ENCODE peak calls at places on chromosomes 5 and 9, in eight cellular contexts. S, T, J, V, A, H, K and O are unnamed samples. For H3K4me1, the result is how much of the 10 kb centered on the place peaks cover.

GRCh38 chr5:138179277-138179857 is 455 bp downstream of the KIF20A start:
- DNase-seq in S (no peak), T (peak), J (no peak), V (no peak), A (no peak), H (no peak), K (no peak), O (no peak)

GRCh38 chr5:32443541-32444190 is 874 bp downstream of the ZFR start:
- DNase-seq in S (peak), T (peak), J (no peak), V (no peak), A (peak), H (peak), K (no peak), O (peak)

GRCh38 chr5:143106175-143106574 is 297.3 kb downstream of the NR3C1 start:
- DNase-seq in S (no peak), T (peak), J (no peak), V (no peak), A (no peak), H (no peak), K (no peak), O (no peak)

GRCh38 chr9:88593537-88594185 is 58.7 kb downstream of the NXNL2 start:
- DNase-seq in S (peak), T (peak), J (no peak), V (peak), A (no peak), H (peak), K (no peak), O (no peak)

GRCh38 chr9:133534346-133535284 is at the start of gene ADAMTSL2:
- DNase-seq in S (peak), T (peak), J (no peak), V (no peak), A (no peak), H (peak), K (peak), O (no peak)

GRCh38 chr9:21873540-21874221 is 71.2 kb downstream of the MTAP start:
- DNase-seq in S (no peak), T (no peak), J (no peak), V (no peak), A (no peak), H (no peak), K (no peak), O (no peak)

GRCh38 chr5:150562832-150563231 is 54.9 kb downstream of the NDST1 start:
- DNase-seq in S (peak), T (no peak), J (no peak), V (peak), A (no peak), H (no peak), K (no peak), O (no peak)

GRCh38 chr5:59992206-59992605 is 98.7 kb upstream of the PDE4D start:
- DNase-seq in S (no peak), T (no peak), J (no peak), V (no peak), A (no peak), H (no peak), K (no peak), O (no peak)

GRCh38 chr9:106700676-106701075 is 162.3 kb upstream of the ZNF462 start:
- DNase-seq in S (no peak), T (no peak), J (no peak), V (no peak), A (no peak), H (no peak), K (no peak), O (no peak)

GRCh38 chr5:2373631-2374030 is 377.8 kb downstream of the IRX2 start:
- DNase-seq in S (no peak), T (no peak), J (peak), V (no peak), A (no peak), H (no peak), K (no peak), O (no peak)

GRCh38 chr9:115373000-115373709 is 255.2 kb upstream of the TNC start:
- DNase-seq in S (no peak), T (no peak), J (no peak), V (peak), A (no peak), H (no peak), K (no peak), O (no peak)

GRCh38 chr9:116475201-116475600 is 211.9 kb upstream of the TRIM32 start:
- DNase-seq in S (no peak), T (no peak), J (no peak), V (no peak), A (no peak), H (no peak), K (no peak), O (no peak)

GRCh38 chr9:89427621-89428221 is 70.2 kb downstream of the SEMA4D start:
- DNase-seq in S (no peak), T (no peak), J (no peak), V (no peak), A (no peak), H (no peak), K (no peak), O (no peak)

GRCh38 chr5:38710616-38711015 is 135.2 kb upstream of the OSMR start:
- DNase-seq in S (no peak), T (no peak), J (no peak), V (no peak), A (no peak), H (no peak), K (no peak), O (no peak)

GRCh38 chr9:23768861-23769260 is 57.2 kb downstream of the ELAVL2 start:
- DNase-seq in S (no peak), T (no peak), J (no peak), V (no peak), A (no peak), H (no peak), K (no peak), O (no peak)

GRCh38 chr9:16031486-16031885 is 478.6 kb downstream of the CCDC171 start:
- DNase-seq in S (no peak), T (no peak), J (peak), V (no peak), A (no peak), H (no peak), K (no peak), O (no peak)

GRCh38 chr9:73805111-73805510 is 653.4 kb downstream of the ANXA1 start:
- DNase-seq in S (no peak), T (no peak), J (no peak), V (no peak), A (no peak), H (no peak), K (no peak), O (no peak)

GRCh38 chr5:80069918-80070318 is 34.8 kb downstream of the THBS4 start:
- DNase-seq in S (peak), T (no peak), J (no peak), V (no peak), A (no peak), H (no peak), K (no peak), O (no peak)

GRCh38 chr9:111348821-111349271 is 18.8 kb upstream of the OR2K2 start:
- DNase-seq in S (peak), T (no peak), J (no peak), V (no peak), A (no peak), H (no peak), K (no peak), O (no peak)

GRCh38 chr5:36239370-36240293 is 2.1 kb downstream of the NADK2 start:
- DNase-seq in S (no peak), T (no peak), J (no peak), V (no peak), A (no peak), H (no peak), K (no peak), O (no peak)

GRCh38 chr9:133991211-133991921 is 758 bp downstream of the VAV2 start:
- DNase-seq in S (peak), T (peak), J (no peak), V (no peak), A (no peak), H (no peak), K (peak), O (peak)

GRCh38 chr9:34143116-34143515 is 16.6 kb upstream of the DCAF12 start:
- DNase-seq in S (no peak), T (no peak), J (no peak), V (no peak), A (no peak), H (no peak), K (no peak), O (no peak)

GRCh38 chr9:22216730-22217160 is 207.6 kb upstream of the CDKN2B start:
- DNase-seq in S (no peak), T (no peak), J (no peak), V (no peak), A (no peak), H (no peak), K (no peak), O (no peak)

GRCh38 chr9:76521906-76522305 is 62.9 kb downstream of the GCNT1 start:
- DNase-seq in S (no peak), T (no peak), J (no peak), V (no peak), A (no peak), H (no peak), K (no peak), O (no peak)

GRCh38 chr5:97400537-97400936 is 217.5 kb upstream of the RIOK2 start:
- DNase-seq in S (no peak), T (no peak), J (no peak), V (no peak), A (no peak), H (no peak), K (no peak), O (no peak)

GRCh38 chr5:93100433-93100832 is 480.6 kb downstream of the NR2F1-AS1 start:
- DNase-seq in S (no peak), T (no peak), J (no peak), V (no peak), A (no peak), H (no peak), K (no peak), O (no peak)

GRCh38 chr5:43691275-43691674 is 88.3 kb downstream of the NNT start:
- DNase-seq in S (no peak), T (no peak), J (no peak), V (no peak), A (no peak), H (no peak), K (no peak), O (no peak)

GRCh38 chr5:1179383-1179715 is 22.0 kb upstream of the SLC6A19 start:
- DNase-seq in S (no peak), T (no peak), J (no peak), V (no peak), A (no peak), H (no peak), K (no peak), O (no peak)

DNA sequence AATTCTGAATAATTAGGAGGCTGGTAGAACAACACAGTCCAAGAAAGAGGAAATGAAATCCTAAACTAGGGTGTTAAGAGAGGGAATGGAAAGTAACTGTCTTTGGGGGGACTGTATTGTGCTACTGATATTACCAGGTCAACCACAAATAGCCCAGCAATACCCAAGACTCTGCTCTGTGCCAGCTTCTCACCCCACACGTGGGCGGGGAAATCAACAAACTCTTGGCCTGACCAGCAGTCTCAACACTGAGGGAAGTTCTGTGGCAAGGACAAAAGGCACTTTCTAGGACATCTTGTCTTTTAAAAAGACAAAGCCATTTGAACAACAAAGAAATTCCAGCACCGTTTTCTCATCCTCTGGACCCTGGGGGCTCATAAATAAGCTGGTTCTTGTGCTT is 297.7 kb downstream of the CWC27 start:
- DNase-seq in S (no peak), T (no peak), J (no peak), V (peak), A (no peak), H (no peak), K (no peak), O (no peak)
- TF ChIP-seq POLR2AphosphoS5 in S (no peak), T (no peak), J (no peak), V (no peak), A (no peak), H (no peak), K (no peak), O (no peak)

GRCh38 chr5:68478306-68479091 is 262.9 kb downstream of the PIK3R1 start:
- DNase-seq in S (no peak), T (no peak), J (no peak), V (no peak), A (no peak), H (no peak), K (no peak), O (no peak)
- H3K4me1 ChIP-seq in S (under half), T (under half), J (under half), V (under half), A (under half), H (under half), K (under half), O (under half)

GRCh38 chr9:37399336-37399735 is 23.2 kb upstream of the GRHPR start:
- DNase-seq in S (no peak), T (no peak), J (no peak), V (no peak), A (no peak), H (no peak), K (no peak), O (no peak)

GRCh38 chr9:37392272-37392671 is 30.2 kb upstream of the GRHPR start:
- DNase-seq in S (no peak), T (no peak), J (no peak), V (no peak), A (no peak), H (peak), K (no peak), O (no peak)

GRCh38 chr9:37395229-37395628 is 27.3 kb upstream of the GRHPR start:
- DNase-seq in S (no peak), T (no peak), J (no peak), V (no peak), A (no peak), H (no peak), K (no peak), O (no peak)

GRCh38 chr9:37398464-37399025 is 24.0 kb upstream of the GRHPR start:
- DNase-seq in S (no peak), T (no peak), J (no peak), V (no peak), A (no peak), H (no peak), K (no peak), O (no peak)

GRCh38 chr9:37395663-37396062 is 26.8 kb upstream of the GRHPR start:
- DNase-seq in S (no peak), T (no peak), J (no peak), V (no peak), A (no peak), H (no peak), K (no peak), O (no peak)
- H3K4me3 ChIP-seq in S (no peak), T (no peak), J (no peak), V (no peak), A (no peak), H (no peak), K (no peak), O (no peak)

DNA sequence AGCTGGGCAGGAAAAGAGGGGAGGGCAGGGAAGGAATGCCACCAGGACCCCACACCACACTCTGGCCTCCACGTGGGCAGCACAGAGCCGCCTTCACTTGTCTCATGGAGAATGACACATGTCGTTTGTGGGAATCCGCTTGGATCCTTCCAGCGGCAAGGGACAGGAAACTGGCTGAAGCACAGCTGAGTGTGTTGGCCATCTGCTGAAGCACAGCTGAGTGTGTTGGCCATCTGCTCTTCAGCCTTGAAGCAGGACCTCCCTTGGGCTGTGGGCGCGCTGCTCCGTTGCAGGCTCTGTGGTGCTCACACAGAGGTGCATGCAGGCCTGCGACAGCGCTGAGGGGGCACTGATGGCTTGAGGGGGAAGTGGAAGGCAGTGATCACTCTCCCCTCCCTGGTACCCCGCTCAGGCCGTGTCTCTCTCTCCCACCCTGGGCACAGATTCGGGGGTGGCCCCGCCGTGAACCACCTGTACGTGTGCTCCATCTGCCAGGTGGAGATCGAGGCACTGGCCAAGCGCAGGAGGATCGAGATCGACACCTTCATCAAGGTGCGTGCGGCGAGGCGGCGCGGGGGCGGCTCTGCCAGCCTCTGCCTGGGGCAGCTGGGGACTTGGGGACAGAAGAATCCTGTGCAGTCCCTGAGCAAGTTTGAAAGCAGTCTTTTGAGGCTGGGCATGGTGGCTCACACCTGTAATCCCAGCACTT is 40.6 kb downstream of the USP20 start:
- DNase-seq in S (no peak), T (no peak), J (no peak), V (no peak), A (no peak), H (no peak), K (no peak), O (no peak)
- TF ChIP-seq POLR2AphosphoS5 in S (no peak), T (no peak), J (no peak), V (no peak), A (no peak), H (no peak), K (no peak), O (no peak)

DNA sequence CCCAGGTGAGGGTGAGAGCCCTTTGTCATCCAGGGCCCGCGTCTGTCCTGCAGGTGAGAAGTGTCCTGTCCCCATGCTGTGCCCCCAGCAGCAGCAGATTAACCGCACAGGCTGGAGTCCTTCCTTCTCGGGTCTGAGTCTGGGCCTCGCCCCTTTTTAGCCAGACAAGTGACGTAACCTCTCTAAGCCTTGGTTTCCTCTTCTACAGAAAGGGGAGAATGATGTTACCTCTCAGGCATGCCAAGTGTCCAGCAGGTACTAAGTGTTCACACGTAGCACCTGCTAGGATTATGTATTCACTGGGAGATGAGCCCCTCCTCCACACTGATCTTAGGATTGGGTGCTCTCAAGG is 6.9 kb downstream of the NEURL1B start:
- DNase-seq in S (no peak), T (no peak), J (no peak), V (no peak), A (no peak), H (no peak), K (no peak), O (no peak)
- H3K4me1 ChIP-seq in S (half or more), T (under half), J (under half), V (under half), A (under half), H (under half), K (half or more), O (under half)

GRCh38 chr9:136331556-136332481 is 4.5 kb downstream of the GPSM1 start:
- DNase-seq in S (no peak), T (no peak), J (no peak), V (no peak), A (no peak), H (no peak), K (no peak), O (no peak)

GRCh38 chr9:136329636-136330405 is 2.5 kb downstream of the GPSM1 start:
- DNase-seq in S (no peak), T (no peak), J (no peak), V (no peak), A (no peak), H (no peak), K (no peak), O (no peak)

GRCh38 chr9:136332482-136332983 is 5.2 kb downstream of the GPSM1 start:
- DNase-seq in S (no peak), T (no peak), J (no peak), V (no peak), A (no peak), H (no peak), K (no peak), O (no peak)

GRCh38 chr9:136330406-136330990 is 3.2 kb downstream of the GPSM1 start:
- DNase-seq in S (no peak), T (no peak), J (no peak), V (no peak), A (no peak), H (no peak), K (no peak), O (no peak)

DNA sequence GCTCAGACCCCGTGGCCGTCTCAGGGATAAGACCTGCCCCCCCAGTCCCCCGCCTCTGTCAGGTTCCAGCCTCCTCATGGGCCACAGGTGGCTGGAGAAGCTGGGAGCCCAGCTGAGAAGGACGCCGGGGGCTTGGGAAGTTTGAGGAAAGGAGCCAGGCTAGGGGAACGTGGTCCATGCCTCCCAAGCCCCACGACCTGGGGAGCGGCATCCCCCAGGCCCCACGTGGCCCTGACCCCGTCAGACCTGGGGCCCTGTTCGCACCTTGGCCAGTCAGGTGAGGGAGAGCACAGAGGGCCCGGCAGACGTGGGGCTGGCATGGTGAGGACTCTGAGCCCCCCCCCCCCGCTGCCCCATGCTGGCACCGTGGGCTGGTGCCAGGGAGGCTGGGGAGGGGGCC is 3.7 kb downstream of the GPSM1 start:
- DNase-seq in S (no peak), T (no peak), J (no peak), V (no peak), A (no peak), H (no peak), K (no peak), O (no peak)
- H3K4me3 ChIP-seq in S (no peak), T (no peak), J (no peak), V (no peak), A (no peak), H (no peak), K (no peak), O (no peak)

GRCh38 chr5:94618493-94619328 is at the start of the genes KIAA0825 and SLF1:
- DNase-seq in S (peak), T (peak), J (no peak), V (peak), A (peak), H (peak), K (peak), O (peak)
- TF ChIP-seq POLR2AphosphoS5 in S (no peak), T (peak), J (peak), V (peak), A (peak), H (peak), K (peak), O (no peak)

GRCh38 chr9:7316967-7317366 is 482.6 kb downstream of the DMAC1 start:
- DNase-seq in S (no peak), T (no peak), J (no peak), V (no peak), A (no peak), H (no peak), K (no peak), O (no peak)
- H3K4me1 ChIP-seq in S (under half), T (under half), J (under half), V (under half), A (under half), H (under half), K (under half), O (under half)

GRCh38 chr9:86406366-86406765 is 52.2 kb upstream of the TUT7 start:
- DNase-seq in S (no peak), T (no peak), J (no peak), V (no peak), A (no peak), H (no peak), K (no peak), O (no peak)
- H3K4me3 ChIP-seq in S (no peak), T (no peak), J (no peak), V (no peak), A (no peak), H (no peak), K (no peak), O (peak)